ENCODE peak calls at places on chromosomes 3 and 15, in six cellular contexts. H is IMR-90, I is GM12878, M is HepG2, T is K562, X is A549. J is an unnamed sample.

GRCh38 chr3:148789156-148789555 is 38.5 kb upstream of the CPB1 start:
- DNase-seq in H (no peak), I (no peak), M (no peak), T (no peak), X (no peak), J (peak; percentile 31)

GRCh38 chr3:128559486-128560225 is 66.7 kb upstream of the GATA2 start:
- DNase-seq in H (peak; percentile 17), I (no peak), M (no peak), T (no peak), X (no peak), J (no peak)

GRCh38 chr15:54250351-54250750 is 272.1 kb downstream of the UNC13C start:
- DNase-seq in H (no peak), I (no peak), M (no peak), T (no peak), X (no peak), J (no peak)

GRCh38 chr3:155391104-155391503 is 97.6 kb upstream of the STRIT1 start:
- DNase-seq in H (peak; percentile 25), I (no peak), M (no peak), T (no peak), X (no peak), J (no peak)

GRCh38 chr3:97421565-97421964 is 343.0 kb upstream of the ARL6 start:
- DNase-seq in H (no peak), I (no peak), M (no peak), T (no peak), X (no peak), J (no peak)

GRCh38 chr3:29153811-29154210 is 127.1 kb upstream of the RBMS3 start:
- DNase-seq in H (no peak), I (peak; percentile 15), M (no peak), T (no peak), X (no peak), J (no peak)

GRCh38 chr3:58260261-58260731 is 22.7 kb downstream of the ABHD6 start:
- DNase-seq in H (peak; percentile 93), I (no peak), M (no peak), T (no peak), X (no peak), J (no peak)

GRCh38 chr3:153103406-153103945 is 58.5 kb upstream of the RAP2B start:
- DNase-seq in H (no peak), I (no peak), M (no peak), T (no peak), X (no peak), J (no peak)

GRCh38 chr3:68090571-68090970 is 436.2 kb upstream of the SUCLG2 start:
- DNase-seq in H (no peak), I (no peak), M (no peak), T (no peak), X (no peak), J (no peak)

GRCh38 chr15:36782681-36783080 is 203.3 kb downstream of the CDIN1 start:
- DNase-seq in H (no peak), I (no peak), M (no peak), T (no peak), X (no peak), J (no peak)

GRCh38 chr15:79844221-79844620 is 52.6 kb downstream of the MTHFS start:
- DNase-seq in H (no peak), I (no peak), M (no peak), T (no peak), X (no peak), J (no peak)

GRCh38 chr15:79846539-79846938 is 50.3 kb downstream of the MTHFS start:
- DNase-seq in H (no peak), I (no peak), M (peak; percentile 11), T (no peak), X (no peak), J (no peak)

GRCh38 chr15:79853492-79854328 is 43.1 kb downstream of the MTHFS start:
- DNase-seq in H (peak; percentile 93), I (peak; percentile 52), M (peak; percentile 58), T (peak; percentile 88), X (peak; percentile 71), J (peak; percentile 75)

DNA sequence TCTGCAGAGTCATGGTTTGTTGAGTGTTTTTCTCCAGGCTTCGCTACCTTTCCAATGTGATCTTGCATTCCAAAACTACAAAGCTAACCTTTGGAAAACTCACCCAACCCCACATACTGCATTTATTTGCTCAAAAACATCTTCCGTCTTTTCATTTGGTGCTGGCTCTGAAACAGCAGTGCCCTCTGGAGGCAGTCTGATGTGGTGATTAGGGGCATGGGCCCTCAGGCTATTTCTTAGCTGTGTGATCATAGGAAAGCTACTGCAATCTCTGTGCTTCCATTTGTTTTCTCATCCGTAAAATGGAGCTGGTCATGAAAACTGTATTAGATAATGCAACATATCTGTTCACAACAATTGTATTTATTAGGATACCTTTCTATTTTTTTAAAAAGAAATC is 47.0 kb downstream of the MTHFS start:
- DNase-seq in H (peak; percentile 52), I (no peak), M (peak; percentile 12), T (peak; percentile 37), X (peak; percentile 25), J (peak; percentile 39)
- TF ChIP-seq BHLHE40 in H (no peak), I (no peak), M (no peak), T (no peak), X (no peak), J (no peak)

GRCh38 chr3:164468055-164468454 is 610.2 kb downstream of the SI start:
- DNase-seq in H (no peak), I (no peak), M (no peak), T (no peak), X (no peak), J (no peak)
- TF ChIP-seq BHLHE40 in H (no peak), I (no peak), M (no peak), T (no peak), X (no peak), J (no peak)

GRCh38 chr3:18556503-18556902 is 131.4 kb upstream of the SATB1 start:
- DNase-seq in H (no peak), I (peak; percentile 39), M (no peak), T (no peak), X (no peak), J (no peak)
- TF ChIP-seq BHLHE40 in H (no peak), I (no peak), M (no peak), T (no peak), X (no peak), J (no peak)

DNA sequence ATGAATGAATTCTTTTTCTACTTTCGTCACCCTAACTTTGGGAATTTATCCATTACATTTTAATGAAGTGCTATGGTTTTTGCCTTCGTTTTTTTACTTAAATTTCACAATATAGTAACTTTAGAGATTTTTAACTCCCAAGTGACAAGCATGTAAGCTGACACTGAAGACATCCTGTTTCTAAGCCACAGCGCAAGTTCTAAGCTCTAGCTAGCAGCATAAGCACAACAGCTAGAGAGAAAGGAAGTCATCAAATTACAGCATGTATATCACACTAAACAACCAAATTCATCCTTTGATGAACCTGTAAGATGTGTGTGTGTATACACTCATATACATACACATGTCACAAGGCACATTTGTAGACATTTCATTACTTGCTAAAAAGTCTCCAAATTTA is 119.3 kb downstream of the P3H2 start:
- DNase-seq in H (no peak), I (no peak), M (no peak), T (no peak), X (no peak), J (no peak)
- TF ChIP-seq BHLHE40 in H (no peak), I (no peak), M (no peak), T (no peak), X (no peak), J (no peak)

GRCh38 chr15:80831606-80832224 is 52.5 kb downstream of the CEMIP start:
- DNase-seq in H (no peak), I (no peak), M (no peak), T (no peak), X (no peak), J (no peak)
- TF ChIP-seq BHLHE40 in H (no peak), I (no peak), M (no peak), T (no peak), X (no peak), J (no peak)

GRCh38 chr3:146523536-146523935 is 20.9 kb downstream of the PLSCR1 start:
- DNase-seq in H (no peak), I (no peak), M (no peak), T (no peak), X (no peak), J (no peak)

GRCh38 chr3:146528954-146529353 is 15.5 kb downstream of the PLSCR1 start:
- DNase-seq in H (peak; percentile 79), I (no peak), M (no peak), T (no peak), X (no peak), J (no peak)

GRCh38 chr3:146521356-146521755 is 23.1 kb downstream of the PLSCR1 start:
- DNase-seq in H (peak; percentile 71), I (no peak), M (no peak), T (no peak), X (no peak), J (no peak)

GRCh38 chr3:146519810-146520209 is 24.6 kb downstream of the PLSCR1 start:
- DNase-seq in H (no peak), I (no peak), M (no peak), T (no peak), X (no peak), J (no peak)

GRCh38 chr3:146524961-146525360 is 19.4 kb downstream of the PLSCR1 start:
- DNase-seq in H (no peak), I (no peak), M (no peak), T (no peak), X (no peak), J (no peak)
- TF ChIP-seq BHLHE40 in H (no peak), I (no peak), M (no peak), T (no peak), X (no peak), J (no peak)

GRCh38 chr3:45246236-45246635 is 20.1 kb upstream of the TMEM158 start:
- DNase-seq in H (no peak), I (no peak), M (no peak), T (no peak), X (no peak), J (no peak)

GRCh38 chr3:45244356-45244755 is 18.3 kb upstream of the TMEM158 start:
- DNase-seq in H (no peak), I (no peak), M (no peak), T (no peak), X (no peak), J (no peak)

GRCh38 chr3:45236964-45237363 is 10.9 kb upstream of the TMEM158 start:
- DNase-seq in H (no peak), I (no peak), M (no peak), T (peak; percentile 47), X (no peak), J (no peak)

GRCh38 chr3:45240292-45240691 is 14.2 kb upstream of the TMEM158 start:
- DNase-seq in H (no peak), I (peak; percentile 34), M (no peak), T (no peak), X (no peak), J (no peak)

GRCh38 chr3:45241206-45241605 is 15.1 kb upstream of the TMEM158 start:
- DNase-seq in H (no peak), I (no peak), M (no peak), T (no peak), X (no peak), J (no peak)
- TF ChIP-seq BHLHE40 in H (no peak), I (no peak), M (no peak), T (no peak), X (no peak), J (no peak)

J was measured in HEK293T.